ENCODE peak calls at places on chromosomes 3 and 15, in seven cellular contexts. S, N, G, P, M, F and D are unnamed samples.

GRCh38 chr3:119652306-119653033 is 7.9 kb downstream of the POPDC2 start:
- DNase-seq in S (no peak), P (no peak), N (no peak), M (no peak), G (no peak), F (no peak), D (no peak)

GRCh38 chr15:29312387-29312786 is 42.8 kb upstream of the NSMCE3 start:
- DNase-seq in F (no peak), M (no peak), P (peak; percentile 16), S (no peak), N (no peak), G (no peak), D (no peak)

GRCh38 chr15:26665950-26666921 is 106.6 kb downstream of the GABRB3 start:
- DNase-seq in M (no peak), N (no peak), P (no peak), F (no peak), G (no peak), S (no peak), D (no peak)

GRCh38 chr3:112315791-112316190 is 17.2 kb upstream of the CD200 start:
- DNase-seq in N (no peak), F (no peak), M (no peak), P (peak; percentile 47), S (no peak), G (no peak), D (no peak)

GRCh38 chr3:12369598-12369997 is 80.7 kb downstream of the PPARG start:
- DNase-seq in P (no peak), F (no peak), G (no peak), S (no peak), N (no peak), M (no peak), D (no peak)

GRCh38 chr3:108090066-108090700 is 648 bp downstream of the CD47 start:
- DNase-seq in N (no peak), P (peak; percentile 62), S (peak; percentile 77), G (peak; percentile 42), F (no peak), M (peak; percentile 56), D (peak; percentile 61)

GRCh38 chr15:89184886-89185526 is 36.4 kb downstream of the RLBP1 start:
- DNase-seq in S (no peak), G (no peak), M (no peak), N (no peak), F (no peak), P (no peak), D (no peak)

GRCh38 chr3:122680381-122681293 is at the start of gene PARP14:
- DNase-seq in P (peak; percentile 64), S (peak; percentile 70), G (peak; percentile 7), N (peak; percentile 84), M (peak; percentile 49), F (no peak), D (peak; percentile 81)

GRCh38 chr3:188947401-188947982 is 224.3 kb upstream of the TPRG1 start:
- DNase-seq in M (no peak), N (peak; percentile 89), F (peak; percentile 26), S (no peak), G (no peak), P (peak; percentile 85), D (peak; percentile 88)

GRCh38 chr15:61749169-61749568 is 311.1 kb downstream of the VPS13C start:
- DNase-seq in G (no peak), N (peak; percentile 32), F (peak; percentile 89), S (no peak), P (peak; percentile 96), M (no peak), D (no peak)

GRCh38 chr3:15630646-15631350 is 29.3 kb downstream of the BTD start:
- DNase-seq in P (peak; percentile 50), F (no peak), M (no peak), N (no peak), G (no peak), S (no peak), D (no peak)

GRCh38 chr3:72086051-72086711 is 301.2 kb upstream of the PROK2 start:
- DNase-seq in F (no peak), M (no peak), N (no peak), G (no peak), S (no peak), P (no peak), D (no peak)

GRCh38 chr3:184368116-184368803 is 6.8 kb downstream of the POLR2H start:
- DNase-seq in N (no peak), M (no peak), S (no peak), G (no peak), F (no peak), P (no peak), D (no peak)

GRCh38 chr3:111859061-111859973 is at the start of gene PHLDB2:
- DNase-seq in S (peak; percentile 54), N (peak; percentile 70), G (peak; percentile 58), M (peak; percentile 54), P (peak; percentile 97), F (peak; percentile 73), D (peak; percentile 67)

GRCh38 chr3:156776871-156777270 is 49.3 kb upstream of the LEKR1 start:
- DNase-seq in S (no peak), M (no peak), P (no peak), G (no peak), F (no peak), N (no peak), D (no peak)

GRCh38 chr3:158659454-158660237 is 12.8 kb downstream of the LXN start:
- DNase-seq in G (peak; percentile 22), F (peak; percentile 14), N (peak; percentile 53), S (peak; percentile 46), P (peak; percentile 51), M (no peak), D (no peak)

GRCh38 chr3:197354195-197355059 is 56.0 kb upstream of the DLG1 start:
- DNase-seq in P (no peak), F (no peak), S (no peak), M (no peak), G (no peak), N (peak; percentile 49), D (no peak)

GRCh38 chr15:80966431-80967197 is 23.0 kb downstream of the MESD start:
- DNase-seq in G (no peak), S (no peak), P (no peak), F (no peak), N (no peak), M (no peak), D (no peak)

GRCh38 chr15:32096867-32097266 is 66.6 kb downstream of the CHRNA7 start:
- DNase-seq in M (no peak), P (no peak), S (no peak), F (no peak), G (no peak), N (no peak), D (no peak)

GRCh38 chr3:83769791-83770663 is 1188.8 kb upstream of the CADM2 start:
- DNase-seq in N (no peak), M (no peak), S (no peak), F (no peak), P (no peak), G (no peak), D (no peak)

GRCh38 chr15:41656188-41656587 is 4.0 kb upstream of the MGA start:
- DNase-seq in M (no peak), F (no peak), N (no peak), S (no peak), P (no peak), G (peak; percentile 6), D (no peak)

GRCh38 chr3:182325213-182325941 is 467.9 kb upstream of the ATP11B start:
- DNase-seq in M (no peak), F (no peak), N (no peak), S (no peak), P (peak; percentile 17), G (no peak), D (no peak)

GRCh38 chr3:64150527-64151238 is 74.6 kb downstream of the PRICKLE2 start:
- DNase-seq in P (no peak), S (no peak), G (no peak), F (no peak), N (peak; percentile 81), M (no peak), D (peak; percentile 86)

GRCh38 chr15:81312790-81313543 is 11.0 kb downstream of the STARD5 start:
- DNase-seq in F (peak; percentile 95), M (no peak), N (no peak), S (no peak), P (peak; percentile 99), G (peak; percentile 82), D (peak; percentile 73)

GRCh38 chr3:126934991-126935390 is 47.9 kb upstream of the PLXNA1 start:
- DNase-seq in F (no peak), S (no peak), P (no peak), M (no peak), G (no peak), N (no peak), D (no peak)

GRCh38 chr15:79881254-79881653 is 15.6 kb downstream of the MTHFS start:
- DNase-seq in S (no peak), M (no peak), P (no peak), N (no peak), G (no peak), F (no peak), D (no peak)

GRCh38 chr3:170306015-170306414 is 51.5 kb upstream of the SKIL start:
- DNase-seq in P (no peak), S (no peak), N (no peak), F (no peak), M (no peak), G (no peak), D (no peak)

GRCh38 chr15:76032046-76032445 is 19.8 kb upstream of the NRG4 start:
- DNase-seq in G (no peak), S (no peak), P (no peak), M (no peak), F (no peak), N (no peak), D (no peak)

GRCh38 chr3:12409625-12410596 is 74.4 kb upstream of the TSEN2 start:
- DNase-seq in S (no peak), M (no peak), F (no peak), N (peak; percentile 37), G (no peak), P (no peak), D (no peak)

GRCh38 chr3:141445990-141446389 is 40.8 kb upstream of the RASA2 start:
- DNase-seq in P (no peak), S (no peak), M (no peak), N (no peak), G (no peak), F (no peak), D (no peak)

GRCh38 chr3:72481542-72481941 is 366.7 kb downstream of the SHQ1 start:
- DNase-seq in M (no peak), G (no peak), P (no peak), N (no peak), F (no peak), S (no peak), D (no peak)

GRCh38 chr15:26806161-26806560 is 33.3 kb upstream of the GABRB3 start:
- DNase-seq in M (no peak), N (no peak), P (no peak), G (no peak), S (no peak), F (no peak), D (no peak)

GRCh38 chr3:150370129-150370602 is 37.9 kb upstream of the TSC22D2 start:
- DNase-seq in M (no peak), P (peak; percentile 96), F (peak; percentile 89), S (no peak), N (no peak), G (peak; percentile 76), D (no peak)

GRCh38 chr3:79766474-79767193 is 1.2 kb downstream of the ROBO1 start:
- DNase-seq in F (no peak), G (no peak), M (no peak), P (no peak), N (no peak), S (no peak), D (no peak)

GRCh38 chr3:187728930-187729583 is 16.2 kb downstream of the BCL6 start:
- DNase-seq in M (no peak), F (no peak), N (no peak), S (no peak), G (no peak), P (no peak), D (no peak)

GRCh38 chr3:134197681-134198261 is 52.9 kb downstream of the RYK start:
- DNase-seq in F (no peak), N (no peak), G (no peak), S (peak; percentile 28), M (no peak), P (peak; percentile 68), D (no peak)